ENCODE peak calls at places on chromosomes 7 and 10, in four cellular contexts. T, L, H and F are unnamed samples.

GRCh38 chr10:26679588-26679987 is 17.9 kb upstream of the PDSS1 start:
- DNase-seq in H (no peak), T (no peak), L (no peak), F (no peak)

GRCh38 chr10:101214446-101215396 is 14.5 kb downstream of the LBX1 start:
- DNase-seq in L (peak), H (peak), T (peak), F (peak)

GRCh38 chr7:115183431-115184057 is 261.6 kb downstream of the MDFIC start:
- DNase-seq in H (no peak), L (peak), T (no peak), F (peak)

GRCh38 chr10:132319853-132320669 is 11.9 kb upstream of the LRRC27 start:
- DNase-seq in L (peak), T (no peak), H (peak), F (peak)

GRCh38 chr7:127713758-127714157 is 61.8 kb downstream of the SND1 start:
- DNase-seq in T (no peak), L (no peak), H (no peak), F (no peak)

GRCh38 chr10:80137926-80138325 is 5.4 kb downstream of the PLAC9 start:
- DNase-seq in L (no peak), T (no peak), H (no peak), F (no peak)

GRCh38 chr7:40369641-40370277 is 235.0 kb downstream of the SUGCT start:
- DNase-seq in H (no peak), T (no peak), L (no peak), F (no peak)

GRCh38 chr7:43768201-43768893 is 9.9 kb downstream of the BLVRA start:
- DNase-seq in H (no peak), T (no peak), L (no peak), F (no peak)

GRCh38 chr7:99395616-99396327 is 12.6 kb downstream of the PDAP1 start:
- DNase-seq in T (no peak), H (no peak), L (no peak), F (no peak)

GRCh38 chr10:60353519-60354258 is 36.0 kb downstream of the ANK3 start:
- DNase-seq in T (no peak), H (peak), L (no peak), F (peak)

GRCh38 chr10:47027108-47027811 is 116.0 kb downstream of the PTPN20 start:
- DNase-seq in L (no peak), T (peak), H (no peak), F (no peak)

GRCh38 chr10:14397069-14397468 is 66.3 kb upstream of the FRMD4A start:
- DNase-seq in L (no peak), T (peak), H (no peak), F (peak)

GRCh38 chr10:93383562-93383981 is 98.6 kb downstream of the MYOF start:
- DNase-seq in L (no peak), T (no peak), H (no peak), F (peak)

GRCh38 chr7:45159296-45159695 is 1.7 kb downstream of the RAMP3 start:
- DNase-seq in T (no peak), H (no peak), L (no peak), F (no peak)

GRCh38 chr10:6649107-6649720 is 69.1 kb upstream of the PRKCQ start:
- DNase-seq in T (no peak), L (no peak), H (no peak), F (no peak)

GRCh38 chr10:31025142-31025541 is 6.5 kb downstream of the ZNF438 start:
- DNase-seq in H (no peak), T (no peak), L (no peak), F (no peak)

GRCh38 chr7:130667593-130668257 is 823 bp downstream of the COPG2 start:
- DNase-seq in H (no peak), T (no peak), L (no peak), F (no peak)

GRCh38 chr10:103666109-103666508 is 172.6 kb downstream of the NEURL1 start:
- DNase-seq in H (peak), T (no peak), L (peak), F (peak)

GRCh38 chr10:111698711-111699110 is 484.9 kb downstream of the GPAM start:
- DNase-seq in T (no peak), L (no peak), H (no peak), F (peak)

GRCh38 chr7:141317033-141317585 is 234.1 kb upstream of the AGK start:
- DNase-seq in T (no peak), L (no peak), H (no peak), F (no peak)

GRCh38 chr10:72243822-72244437 is 27.9 kb upstream of the ASCC1 start:
- DNase-seq in T (peak), L (no peak), H (no peak), F (peak)

DNA sequence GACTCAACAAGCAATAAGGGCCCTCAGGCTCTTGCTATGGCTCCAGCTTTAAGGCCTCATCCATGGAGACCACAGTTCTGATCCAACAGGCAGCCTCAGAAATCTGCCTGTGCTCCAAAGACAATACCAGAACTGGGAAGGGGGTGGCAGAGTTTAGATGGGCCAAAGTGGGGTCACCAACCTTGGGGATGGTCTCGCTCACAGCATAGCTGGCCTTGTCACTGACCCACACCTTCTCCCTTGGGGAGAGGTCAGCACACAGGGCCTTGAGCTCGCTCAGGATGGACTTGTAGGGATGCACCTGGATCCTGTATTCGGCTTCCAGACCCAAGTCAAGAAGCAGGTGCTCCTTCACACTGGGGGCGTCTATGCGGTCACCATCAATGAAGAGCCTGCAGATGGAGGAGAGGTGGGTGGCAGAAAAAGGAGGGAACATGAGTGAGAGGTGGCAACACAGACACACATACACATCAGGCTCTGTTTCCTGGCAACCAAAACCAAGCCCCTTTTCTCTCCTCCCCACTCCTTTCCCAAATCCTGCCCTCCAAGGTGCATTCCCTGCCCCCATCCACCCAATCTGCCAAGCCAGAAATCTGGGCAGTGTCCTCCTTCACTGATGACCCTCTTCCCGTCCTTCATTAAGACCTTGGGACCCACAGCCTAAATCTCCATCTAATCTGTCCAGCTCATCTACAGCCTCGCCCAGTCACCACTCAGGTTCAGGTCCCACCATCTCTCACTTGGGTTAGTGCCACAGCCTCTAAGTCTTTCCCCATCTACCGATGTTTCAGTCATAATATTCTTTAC is 40.9 kb downstream of the XPNPEP1 start:
- DNase-seq in H (no peak), L (no peak), T (no peak), F (no peak)
- H3K4me3 ChIP-seq in H (no peak), L (no peak), T (no peak), F (no peak)

DNA sequence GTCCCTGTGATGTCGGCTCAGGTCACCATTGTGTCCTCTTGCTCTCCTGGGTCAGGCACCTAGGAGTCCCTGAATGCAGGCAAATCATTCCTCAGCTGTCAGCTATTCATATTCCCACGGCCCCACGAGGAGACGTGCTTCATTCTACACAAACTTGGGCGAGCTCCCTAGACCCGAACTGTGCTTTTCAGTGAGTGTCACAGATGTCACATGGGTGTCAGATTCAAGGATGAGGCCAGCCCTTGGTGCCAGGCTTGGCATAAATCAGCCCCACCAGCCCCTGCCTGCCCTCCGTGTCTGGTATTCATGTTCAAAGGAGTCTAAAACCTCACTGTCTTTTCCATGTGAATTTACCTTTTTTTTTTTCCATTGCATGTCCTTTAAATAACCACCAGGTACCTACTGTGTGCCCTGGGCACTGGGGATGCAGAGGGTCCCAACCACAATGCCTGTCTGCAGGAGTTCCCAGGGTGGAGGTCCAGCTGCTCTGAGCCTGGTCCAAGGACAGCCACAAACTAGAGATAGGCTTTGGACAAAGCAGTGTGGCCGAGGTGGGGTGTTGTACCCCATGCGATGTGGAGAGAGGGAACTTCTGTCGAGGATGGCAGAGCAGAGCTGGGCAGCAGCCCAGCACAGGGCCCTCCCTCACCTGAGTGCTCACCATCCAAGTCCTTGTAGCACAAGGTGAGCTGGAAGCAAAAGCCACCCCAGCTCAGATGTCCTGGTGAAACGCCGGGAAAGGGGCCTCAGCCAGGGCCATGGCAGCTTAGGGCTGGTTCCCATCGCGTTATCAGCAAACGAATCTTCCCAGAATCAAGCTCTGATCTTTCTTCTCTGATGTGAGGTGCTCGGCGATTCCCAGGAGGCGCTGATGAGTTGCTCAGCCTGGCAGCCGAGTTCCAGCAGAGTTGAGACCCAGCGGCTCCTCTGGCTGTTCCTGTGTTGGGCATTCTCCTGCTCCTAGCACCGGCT is 611.9 kb downstream of the PTPRN2 start:
- DNase-seq in L (no peak), T (no peak), H (no peak), F (no peak)
- TF ChIP-seq CTCF in L (no peak), T (no peak), H (no peak), F (no peak)

GRCh38 chr7:2717905-2718702 is 30.1 kb downstream of the AMZ1 start:
- DNase-seq in H (no peak), L (no peak), T (no peak), F (no peak)

GRCh38 chr7:2715341-2716231 is 27.6 kb downstream of the AMZ1 start:
- DNase-seq in L (peak), H (no peak), T (no peak), F (no peak)

GRCh38 chr7:2717293-2717904 is 29.4 kb downstream of the AMZ1 start:
- DNase-seq in L (no peak), T (no peak), H (no peak), F (peak)

GRCh38 chr7:2716488-2716887 is 28.5 kb downstream of the AMZ1 start:
- DNase-seq in L (no peak), T (no peak), H (no peak), F (no peak)

GRCh38 chr7:2716906-2717292 is 28.9 kb downstream of the AMZ1 start:
- DNase-seq in T (no peak), L (no peak), H (no peak), F (no peak)
- H3K4me3 ChIP-seq in T (no peak), L (no peak), H (no peak), F (no peak)

GRCh38 chr7:23864984-23865383 is 155.0 kb downstream of the STK31 start:
- DNase-seq in H (no peak), T (no peak), L (no peak), F (peak)

GRCh38 chr7:23863209-23863798 is 153.3 kb downstream of the STK31 start:
- DNase-seq in H (peak), L (peak), T (no peak), F (peak)
- TF ChIP-seq CTCF in H (peak), L (peak), T (peak), F (peak)

DNA sequence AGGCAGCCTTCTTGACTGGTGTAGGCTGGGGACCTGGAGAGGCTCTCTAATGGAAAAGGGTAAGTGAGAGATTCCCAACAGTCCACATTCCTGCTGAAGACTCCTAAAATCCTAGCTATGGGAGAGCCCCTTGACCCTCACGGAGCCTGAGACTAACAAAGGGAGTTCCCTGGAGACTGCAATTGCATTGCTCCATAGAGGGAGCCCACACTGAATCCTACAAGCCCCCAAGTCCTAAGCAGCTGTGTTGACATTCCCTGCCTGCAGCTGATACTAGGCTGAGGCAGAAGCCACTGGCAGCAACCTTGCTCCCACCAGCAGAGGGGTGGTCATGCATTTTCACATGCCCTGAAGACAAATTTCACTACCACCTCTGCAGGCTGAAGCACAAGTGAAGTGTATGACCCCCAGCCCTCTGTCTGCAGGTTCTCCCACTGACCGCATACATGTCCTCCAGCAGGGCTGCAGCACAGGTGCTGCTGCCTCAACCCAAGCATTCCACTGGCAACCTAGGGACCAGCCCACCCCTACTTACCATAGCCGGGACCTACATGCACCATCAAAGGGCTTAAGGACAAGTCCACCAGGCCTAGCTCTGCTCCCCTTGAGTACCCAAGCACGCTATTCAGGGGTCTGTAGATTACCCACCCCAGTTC is 130.3 kb upstream of the SLC13A1 start:
- DNase-seq in T (no peak), H (no peak), L (no peak), F (no peak)
- H3K4me3 ChIP-seq in T (no peak), H (no peak), L (no peak), F (no peak)

GRCh38 chr10:70479161-70479531 is 579 bp downstream of the PALD1 start:
- DNase-seq in H (no peak), L (peak), T (no peak), F (no peak)
- TF ChIP-seq CTCF in H (peak), L (peak), T (no peak), F (no peak)

GRCh38 chr7:47302560-47302959 is 279.4 kb downstream of the TNS3 start:
- DNase-seq in T (no peak), L (no peak), H (no peak), F (no peak)

GRCh38 chr7:47303695-47304453 is 278.0 kb downstream of the TNS3 start:
- DNase-seq in T (no peak), H (no peak), L (no peak), F (no peak)

GRCh38 chr7:47301657-47302295 is 280.1 kb downstream of the TNS3 start:
- DNase-seq in L (no peak), T (no peak), H (no peak), F (no peak)

GRCh38 chr7:47304727-47305719 is 276.9 kb downstream of the TNS3 start:
- DNase-seq in L (no peak), H (no peak), T (no peak), F (no peak)

GRCh38 chr7:47303014-47303694 is 278.8 kb downstream of the TNS3 start:
- DNase-seq in T (no peak), H (no peak), L (no peak), F (no peak)
- H3K4me3 ChIP-seq in T (no peak), H (no peak), L (no peak), F (no peak)

GRCh38 chr7:104272767-104273384 is 55.5 kb upstream of the LHFPL3 start:
- DNase-seq in L (peak), T (no peak), H (peak), F (peak)
- TF ChIP-seq CTCF in L (peak), T (no peak), H (peak), F (peak)

GRCh38 chr10:1735562-1735961 is 1.8 kb downstream of the ADARB2 start:
- DNase-seq in T (no peak), H (no peak), L (no peak), F (no peak)

GRCh38 chr10:1736972-1737221 is 428 bp downstream of the ADARB2 start:
- DNase-seq in T (no peak), H (no peak), L (no peak), F (no peak)

GRCh38 chr10:1734288-1734687 is 3.0 kb downstream of the ADARB2 start:
- DNase-seq in T (no peak), H (no peak), L (no peak), F (no peak)

GRCh38 chr10:1737222-1738061 is at the start of gene ADARB2:
- DNase-seq in L (no peak), H (peak), T (no peak), F (no peak)

GRCh38 chr10:1736180-1736971 is 949 bp downstream of the ADARB2 start:
- DNase-seq in T (no peak), L (no peak), H (no peak), F (no peak)
- H3K4me3 ChIP-seq in T (no peak), L (no peak), H (peak), F (no peak)

GRCh38 chr7:146094356-146094755 is 22.2 kb upstream of the CNTNAP2 start:
- DNase-seq in H (no peak), L (no peak), T (no peak), F (no peak)

DNA sequence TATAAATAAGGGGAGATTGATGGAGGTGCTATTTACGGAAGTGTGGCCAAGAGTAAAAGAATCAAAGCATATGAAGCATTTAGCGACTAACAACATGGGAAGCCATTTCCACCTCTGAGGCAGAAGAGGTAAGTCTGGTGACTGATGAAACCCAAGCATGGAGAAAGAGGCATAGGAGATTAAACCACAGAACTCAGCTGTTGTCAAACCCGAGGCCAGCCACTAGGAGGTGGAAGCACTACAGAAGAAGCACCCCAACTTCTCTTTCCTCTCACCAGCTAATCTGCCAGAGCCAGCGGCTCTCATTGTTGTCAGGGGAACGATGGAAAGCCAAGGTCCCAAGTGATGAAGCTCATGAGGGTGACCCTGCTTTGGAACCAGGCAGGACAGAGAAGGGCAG is 19.6 kb upstream of the CNTNAP2 start:
- DNase-seq in L (peak), T (no peak), H (no peak), F (no peak)
- TF ChIP-seq CTCF in L (peak), T (no peak), H (no peak), F (no peak)